ENCODE peak calls at places on chromosomes 3 and 15, in seven cellular contexts. One of them, this sample, is unnamed.

GRCh38 chr3:8741581-8742355 is 8.2 kb downstream of the CAV3 start:
- DNase-seq in stomach: no peak
- DNase-seq in A673: peak; percentile 53
- DNase-seq in HCT116: peak; percentile 42
- DNase-seq in K562: peak; percentile 69
- DNase-seq in ovary: peak; percentile 56
- DNase-seq in tibial nerve: no peak
- DNase-seq in this sample: no peak

GRCh38 chr3:184154909-184155643 is at the start of gene DVL3:
- DNase-seq in tibial nerve: peak; percentile 33
- DNase-seq in K562: peak; percentile 93
- DNase-seq in stomach: peak; percentile 75
- DNase-seq in ovary: peak; percentile 74
- DNase-seq in A673: peak; percentile 58
- DNase-seq in HCT116: no peak
- DNase-seq in this sample: peak; percentile 91

GRCh38 chr3:72338082-72338941 is 509.9 kb downstream of the SHQ1 start:
- DNase-seq in tibial nerve: no peak
- DNase-seq in A673: no peak
- DNase-seq in ovary: no peak
- DNase-seq in HCT116: peak; percentile 12
- DNase-seq in stomach: no peak
- DNase-seq in K562: no peak
- DNase-seq in this sample: no peak

GRCh38 chr15:56929933-56930332 is 11.5 kb downstream of the TCF12 start:
- DNase-seq in ovary: no peak
- DNase-seq in A673: no peak
- DNase-seq in K562: no peak
- DNase-seq in tibial nerve: no peak
- DNase-seq in HCT116: no peak
- DNase-seq in stomach: no peak
- DNase-seq in this sample: no peak

GRCh38 chr3:120171134-120171863 is 77.1 kb upstream of the GSK3B start:
- DNase-seq in tibial nerve: no peak
- DNase-seq in stomach: no peak
- DNase-seq in HCT116: no peak
- DNase-seq in ovary: no peak
- DNase-seq in K562: no peak
- DNase-seq in A673: no peak
- DNase-seq in this sample: no peak

GRCh38 chr3:23620044-23620443 is 185.7 kb upstream of the UBE2E1 start:
- DNase-seq in K562: no peak
- DNase-seq in tibial nerve: no peak
- DNase-seq in stomach: peak; percentile 31
- DNase-seq in ovary: no peak
- DNase-seq in A673: no peak
- DNase-seq in HCT116: no peak
- DNase-seq in this sample: no peak

GRCh38 chr3:31610700-31611275 is 78.1 kb downstream of the STT3B start:
- DNase-seq in ovary: no peak
- DNase-seq in tibial nerve: no peak
- DNase-seq in stomach: no peak
- DNase-seq in A673: peak; percentile 60
- DNase-seq in HCT116: peak; percentile 10
- DNase-seq in K562: peak; percentile 18
- DNase-seq in this sample: no peak

GRCh38 chr3:14141602-14142315 is 16.9 kb downstream of the TMEM43 start:
- DNase-seq in K562: no peak
- DNase-seq in ovary: peak; percentile 20
- DNase-seq in stomach: no peak
- DNase-seq in A673: no peak
- DNase-seq in tibial nerve: no peak
- DNase-seq in HCT116: no peak
- DNase-seq in this sample: no peak

GRCh38 chr3:181326637-181327223 is 337.2 kb upstream of the DNAJC19 start:
- DNase-seq in A673: peak; percentile 55
- DNase-seq in HCT116: peak; percentile 15
- DNase-seq in K562: peak; percentile 17
- DNase-seq in tibial nerve: no peak
- DNase-seq in stomach: no peak
- DNase-seq in ovary: no peak
- DNase-seq in this sample: no peak

GRCh38 chr15:68372291-68372811 is 59.6 kb downstream of the ITGA11 start:
- DNase-seq in HCT116: peak; percentile 18
- DNase-seq in K562: peak; percentile 32
- DNase-seq in A673: no peak
- DNase-seq in tibial nerve: no peak
- DNase-seq in stomach: no peak
- DNase-seq in ovary: no peak
- DNase-seq in this sample: no peak

GRCh38 chr3:155664922-155665695 is 79.8 kb downstream of the PLCH1 start:
- DNase-seq in A673: no peak
- DNase-seq in K562: no peak
- DNase-seq in HCT116: peak; percentile 38
- DNase-seq in stomach: peak; percentile 54
- DNase-seq in tibial nerve: peak; percentile 50
- DNase-seq in ovary: peak; percentile 47
- DNase-seq in this sample: no peak

GRCh38 chr15:90002428-90002844 is 1.3 kb downstream of the ZNF710 start:
- DNase-seq in ovary: peak; percentile 63
- DNase-seq in tibial nerve: no peak
- DNase-seq in stomach: no peak
- DNase-seq in HCT116: no peak
- DNase-seq in K562: no peak
- DNase-seq in A673: peak; percentile 49
- DNase-seq in this sample: peak; percentile 78

GRCh38 chr3:139448104-139448503 is 28.2 kb downstream of the RBP2 start:
- DNase-seq in A673: no peak
- DNase-seq in ovary: no peak
- DNase-seq in tibial nerve: no peak
- DNase-seq in stomach: no peak
- DNase-seq in K562: no peak
- DNase-seq in HCT116: no peak
- DNase-seq in this sample: no peak

GRCh38 chr15:90067953-90068613 is 34.2 kb downstream of the IDH2 start:
- DNase-seq in ovary: no peak
- DNase-seq in K562: no peak
- DNase-seq in HCT116: no peak
- DNase-seq in stomach: no peak
- DNase-seq in tibial nerve: no peak
- DNase-seq in A673: no peak
- DNase-seq in this sample: no peak

GRCh38 chr3:127288921-127289645 is 1.2 kb upstream of the PRR20G start:
- DNase-seq in HCT116: no peak
- DNase-seq in ovary: no peak
- DNase-seq in tibial nerve: no peak
- DNase-seq in K562: no peak
- DNase-seq in A673: peak; percentile 10
- DNase-seq in stomach: no peak
- DNase-seq in this sample: no peak

GRCh38 chr3:127820871-127821853 is 1.2 kb downstream of the MGLL start:
- DNase-seq in A673: no peak
- DNase-seq in K562: peak; percentile 29
- DNase-seq in HCT116: no peak
- DNase-seq in tibial nerve: no peak
- DNase-seq in ovary: no peak
- DNase-seq in stomach: peak; percentile 38
- DNase-seq in this sample: peak; percentile 72

GRCh38 chr3:14514323-14514720 is 25.8 kb downstream of the GRIP2 start:
- DNase-seq in ovary: no peak
- DNase-seq in A673: no peak
- DNase-seq in HCT116: no peak
- DNase-seq in tibial nerve: no peak
- DNase-seq in stomach: no peak
- DNase-seq in K562: no peak
- DNase-seq in this sample: peak; percentile 51

GRCh38 chr3:119586707-119587317 is 7.5 kb downstream of the ADPRH start:
- DNase-seq in A673: no peak
- DNase-seq in HCT116: no peak
- DNase-seq in ovary: no peak
- DNase-seq in tibial nerve: no peak
- DNase-seq in stomach: no peak
- DNase-seq in K562: no peak
- DNase-seq in this sample: no peak

GRCh38 chr3:66693461-66693912 is 192.7 kb upstream of the LRIG1 start:
- DNase-seq in A673: peak; percentile 15
- DNase-seq in K562: no peak
- DNase-seq in tibial nerve: peak; percentile 28
- DNase-seq in HCT116: no peak
- DNase-seq in ovary: peak; percentile 80
- DNase-seq in stomach: peak; percentile 32
- DNase-seq in this sample: no peak

DNA sequence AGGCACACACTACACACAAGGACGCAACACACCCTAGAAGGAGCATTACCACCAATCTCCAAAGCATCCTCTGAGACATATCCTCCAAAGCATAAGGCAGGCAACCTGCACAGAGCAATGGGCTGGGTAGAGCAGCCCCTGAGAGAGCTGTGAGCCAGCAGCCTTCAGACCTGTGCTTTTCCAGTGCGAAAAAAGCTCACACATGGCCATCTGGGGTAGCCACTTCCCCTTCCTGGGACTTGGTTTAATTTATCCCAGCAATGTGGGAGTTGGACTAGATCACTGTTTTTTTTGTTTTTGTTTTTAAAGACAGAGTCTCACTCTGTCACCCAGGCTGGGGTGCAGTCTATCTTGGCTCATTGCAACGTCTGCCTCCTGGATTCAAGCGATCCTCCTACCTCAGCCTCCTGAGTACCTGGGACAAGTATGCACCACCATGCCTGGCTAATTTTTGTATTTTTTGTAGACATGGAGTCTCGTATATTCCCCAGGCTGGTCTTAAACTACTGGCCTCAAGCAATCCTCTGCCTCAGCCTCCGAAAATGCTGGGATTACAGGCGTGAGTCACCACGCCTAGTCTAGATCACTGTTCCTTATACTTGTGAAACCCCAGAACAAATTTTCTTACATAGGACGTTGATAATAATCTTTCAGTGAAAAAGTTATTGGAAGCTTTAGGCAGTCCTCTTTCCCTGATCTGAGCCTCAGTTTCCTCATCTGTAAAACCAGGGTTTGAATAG is 18.9 kb downstream of the PTPN23 start:
- DNase-seq in ovary: no peak
- DNase-seq in K562: no peak
- DNase-seq in stomach: no peak
- DNase-seq in HCT116: no peak
- DNase-seq in tibial nerve: no peak
- DNase-seq in A673: no peak
- DNase-seq in this sample: no peak
- H3K4me1 ChIP-seq in ovary: peaks cover 18% of the 10 kb centered on the region
- H3K4me1 ChIP-seq in K562: peaks cover 5% of the 10 kb centered on the region
- H3K4me1 ChIP-seq in stomach: peaks cover 54% of the 10 kb centered on the region
- H3K4me1 ChIP-seq in HCT116: peaks cover under 1% of the 10 kb centered on the region
- H3K4me1 ChIP-seq in tibial nerve: peaks cover 12% of the 10 kb centered on the region
- H3K4me1 ChIP-seq in A673: no peaks in the 10 kb centered on the region
- H3K4me1 ChIP-seq in this sample: peaks cover 18% of the 10 kb centered on the region

DNA sequence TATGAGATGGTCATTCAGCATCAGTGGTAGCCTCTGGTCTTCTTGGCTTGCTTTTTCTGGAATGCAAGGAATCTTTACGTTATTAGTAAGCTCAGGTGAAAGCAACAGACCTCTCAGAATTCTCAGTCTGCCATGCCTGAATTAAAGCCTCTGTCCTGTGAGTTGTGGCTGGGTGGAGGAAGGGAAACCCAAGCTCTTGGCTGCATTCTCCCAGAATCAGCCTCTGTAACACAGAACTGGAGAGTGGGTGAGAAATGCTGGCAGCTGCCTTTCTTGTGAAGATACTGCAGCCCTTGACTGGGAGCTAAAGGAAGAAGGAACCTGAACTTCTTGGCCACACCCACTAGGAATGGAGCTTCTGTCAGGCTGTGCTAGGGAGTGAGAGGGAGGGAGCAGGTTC is 505.8 kb downstream of the EPHA3 start:
- DNase-seq in ovary: no peak
- DNase-seq in tibial nerve: no peak
- DNase-seq in stomach: no peak
- DNase-seq in HCT116: no peak
- DNase-seq in K562: no peak
- DNase-seq in A673: no peak
- DNase-seq in this sample: no peak
- H3K4me3 ChIP-seq in ovary: no peak overlapping the region
- H3K4me3 ChIP-seq in tibial nerve: no peak overlapping the region
- H3K4me3 ChIP-seq in stomach: no peak overlapping the region
- H3K4me3 ChIP-seq in HCT116: no peak overlapping the region
- H3K4me3 ChIP-seq in K562: no peak overlapping the region
- H3K4me3 ChIP-seq in A673: no peak overlapping the region
- H3K4me3 ChIP-seq in this sample: no peak overlapping the region

DNA sequence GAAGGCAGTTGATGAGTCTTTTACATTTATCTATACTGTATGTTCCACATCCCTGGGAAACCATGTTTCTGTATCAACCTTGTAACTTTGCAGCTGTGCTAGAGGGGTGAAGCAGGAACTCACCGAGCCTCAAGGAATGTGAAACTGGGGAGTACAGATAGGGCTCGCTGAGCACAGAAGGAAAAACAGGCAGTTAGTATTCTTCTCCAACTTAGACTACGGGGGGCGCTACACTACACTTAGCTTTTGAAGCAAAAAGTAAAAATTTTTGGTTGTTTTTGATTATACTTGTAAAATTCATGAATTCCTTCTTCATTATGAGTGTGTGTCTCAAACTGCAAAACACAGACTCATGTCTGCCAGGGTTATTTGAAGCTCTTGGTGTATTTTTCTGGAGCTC is 132.7 kb upstream of the RGMA start:
- DNase-seq in ovary: no peak
- DNase-seq in K562: no peak
- DNase-seq in HCT116: no peak
- DNase-seq in tibial nerve: no peak
- DNase-seq in A673: no peak
- DNase-seq in stomach: no peak
- DNase-seq in this sample: no peak
- TF ChIP-seq CTCF in ovary: no peak
- TF ChIP-seq CTCF in K562: no peak
- TF ChIP-seq CTCF in HCT116: peak; percentile 9
- TF ChIP-seq CTCF in tibial nerve: no peak
- TF ChIP-seq CTCF in A673: peak; percentile 27
- TF ChIP-seq CTCF in stomach: no peak
- TF ChIP-seq CTCF in this sample: no peak

GRCh38 chr3:188259191-188259590 is 105.2 kb downstream of the LPP start:
- DNase-seq in HCT116: no peak
- DNase-seq in stomach: no peak
- DNase-seq in tibial nerve: no peak
- DNase-seq in ovary: no peak
- DNase-seq in K562: no peak
- DNase-seq in A673: no peak
- DNase-seq in this sample: no peak

GRCh38 chr3:188262913-188263683 is 109.1 kb downstream of the LPP start:
- DNase-seq in HCT116: no peak
- DNase-seq in stomach: no peak
- DNase-seq in K562: no peak
- DNase-seq in A673: peak; percentile 61
- DNase-seq in ovary: no peak
- DNase-seq in tibial nerve: no peak
- DNase-seq in this sample: no peak

GRCh38 chr3:188259611-188260010 is 105.7 kb downstream of the LPP start:
- DNase-seq in ovary: no peak
- DNase-seq in tibial nerve: no peak
- DNase-seq in stomach: no peak
- DNase-seq in HCT116: no peak
- DNase-seq in A673: no peak
- DNase-seq in K562: no peak
- DNase-seq in this sample: no peak

GRCh38 chr3:188262488-188262887 is 108.5 kb downstream of the LPP start:
- DNase-seq in tibial nerve: no peak
- DNase-seq in HCT116: no peak
- DNase-seq in K562: no peak
- DNase-seq in A673: no peak
- DNase-seq in ovary: no peak
- DNase-seq in stomach: no peak
- DNase-seq in this sample: no peak

GRCh38 chr3:188261011-188261410 is 107.1 kb downstream of the LPP start:
- DNase-seq in A673: no peak
- DNase-seq in stomach: no peak
- DNase-seq in K562: no peak
- DNase-seq in tibial nerve: no peak
- DNase-seq in HCT116: no peak
- DNase-seq in ovary: no peak
- DNase-seq in this sample: no peak
- H3K4me1 ChIP-seq in A673: peaks cover 12% of the 10 kb centered on the region
- H3K4me1 ChIP-seq in stomach: peaks cover 94% of the 10 kb centered on the region
- H3K4me1 ChIP-seq in K562: no peaks in the 10 kb centered on the region
- H3K4me1 ChIP-seq in tibial nerve: peaks cover 23% of the 10 kb centered on the region
- H3K4me1 ChIP-seq in HCT116: peaks cover 10% of the 10 kb centered on the region
- H3K4me1 ChIP-seq in ovary: peaks cover 19% of the 10 kb centered on the region
- H3K4me1 ChIP-seq in this sample: peaks cover 50% of the 10 kb centered on the region